ENCODE peak calls at places on chromosomes 6 and 20, in eight cellular contexts. C, K, Q, S, F, H, Y and P are unnamed samples.

GRCh38 chr6:125790403-125791150 is at the start of gene NCOA7:
- DNase-seq in Q (peak; percentile 86), H (peak; percentile 76), K (peak; percentile 83), C (peak; percentile 43), Y (peak; percentile 83), F (no peak), S (peak; percentile 88), P (peak; percentile 82)

GRCh38 chr6:27830212-27830664 is 82.0 kb downstream of the OR2B2 start:
- DNase-seq in H (no peak), F (no peak), Q (no peak), C (no peak), K (no peak), S (no peak), Y (no peak), P (no peak)

GRCh38 chr6:110816110-110816409 is 791 bp upstream of the CDK19 start:
- DNase-seq in S (no peak), H (no peak), F (no peak), C (no peak), K (no peak), Q (no peak), Y (no peak), P (no peak)

GRCh38 chr6:3419624-3420272 is 37.1 kb downstream of the SLC22A23 start:
- DNase-seq in S (no peak), F (no peak), C (peak; percentile 65), K (no peak), H (no peak), Q (no peak), Y (no peak), P (no peak)

GRCh38 chr6:119856136-119856535 is 506.6 kb upstream of the MAN1A1 start:
- DNase-seq in F (no peak), Y (no peak), H (no peak), S (no peak), Q (no peak), K (no peak), C (no peak), P (no peak)

GRCh38 chr6:169724554-169725269 is 412 bp upstream of the PHF10 start:
- DNase-seq in Y (peak; percentile 86), F (no peak), S (peak; percentile 77), K (peak; percentile 53), Q (peak; percentile 34), H (peak; percentile 87), C (no peak), P (peak; percentile 88)

GRCh38 chr6:153537422-153537821 is 406.3 kb upstream of the RGS17 start:
- DNase-seq in C (no peak), Y (no peak), H (no peak), F (no peak), Q (no peak), K (no peak), S (no peak), P (no peak)

GRCh38 chr6:3920321-3920720 is 71.1 kb downstream of the FAM50B start:
- DNase-seq in F (no peak), Q (no peak), S (no peak), Y (no peak), C (no peak), H (no peak), K (no peak), P (no peak)

GRCh38 chr20:46638367-46639274 is 12.6 kb downstream of the SLC13A3 start:
- DNase-seq in K (no peak), Y (no peak), S (no peak), H (no peak), Q (no peak), C (no peak), F (no peak), P (peak; percentile 65)

GRCh38 chr6:72857791-72858190 is 235.9 kb downstream of the KCNQ5 start:
- DNase-seq in H (no peak), Q (no peak), F (no peak), S (no peak), Y (no peak), K (no peak), C (peak; percentile 56), P (no peak)

GRCh38 chr20:5065489-5066383 is 54.0 kb downstream of the PCNA start:
- DNase-seq in Y (no peak), Q (peak; percentile 16), C (peak; percentile 98), F (peak; percentile 59), S (no peak), K (peak; percentile 36), H (no peak), P (no peak)
- TF ChIP-seq CTCF in Y (no peak), Q (no peak), C (no peak), F (no peak), S (no peak), K (no peak), H (no peak), P (no peak)

GRCh38 chr20:15702161-15702560 is 871.1 kb downstream of the KIF16B start:
- DNase-seq in Y (no peak), Q (no peak), F (peak; percentile 73), H (no peak), S (no peak), K (no peak), C (peak; percentile 10), P (no peak)

GRCh38 chr20:15703171-15703911 is 869.9 kb downstream of the KIF16B start:
- DNase-seq in Q (no peak), C (peak; percentile 63), F (peak; percentile 34), Y (no peak), K (no peak), S (no peak), H (no peak), P (no peak)

GRCh38 chr20:15700147-15700765 is 873.0 kb downstream of the KIF16B start:
- DNase-seq in F (no peak), K (no peak), Q (no peak), C (no peak), S (no peak), H (no peak), Y (no peak), P (no peak)

GRCh38 chr20:15699431-15700146 is 873.7 kb downstream of the KIF16B start:
- DNase-seq in K (no peak), C (no peak), Y (no peak), H (no peak), S (no peak), Q (no peak), F (no peak), P (no peak)
- TF ChIP-seq CTCF in K (no peak), C (no peak), Y (no peak), H (no peak), S (no peak), Q (no peak), F (no peak), P (peak; percentile 31)

DNA sequence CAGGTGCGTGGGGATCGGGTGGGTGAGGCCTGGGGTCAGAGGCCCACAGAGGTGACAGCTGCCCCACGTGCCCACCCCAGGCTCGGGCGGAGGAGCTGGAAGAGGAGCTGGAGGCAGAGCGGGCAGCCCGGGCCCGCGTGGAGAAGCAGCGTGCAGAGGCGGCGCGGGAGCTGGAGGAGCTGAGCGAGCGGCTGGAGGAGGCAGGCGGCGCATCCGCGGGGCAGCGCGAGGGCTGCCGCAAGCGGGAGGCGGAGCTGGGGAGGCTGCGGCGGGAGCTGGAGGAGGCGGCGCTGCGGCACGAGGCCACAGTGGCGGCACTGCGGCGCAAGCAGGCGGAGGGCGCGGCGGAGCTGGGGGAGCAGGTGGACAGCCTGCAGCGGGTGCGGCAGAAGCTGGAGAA is 41.5 kb downstream of the MYH7B start:
- DNase-seq in F (no peak), K (no peak), C (no peak), Y (no peak), S (peak; percentile 84), H (no peak), Q (no peak), P (no peak)
- TF ChIP-seq CTCF in F (no peak), K (no peak), C (no peak), Y (no peak), S (no peak), H (no peak), Q (no peak), P (no peak)

DNA sequence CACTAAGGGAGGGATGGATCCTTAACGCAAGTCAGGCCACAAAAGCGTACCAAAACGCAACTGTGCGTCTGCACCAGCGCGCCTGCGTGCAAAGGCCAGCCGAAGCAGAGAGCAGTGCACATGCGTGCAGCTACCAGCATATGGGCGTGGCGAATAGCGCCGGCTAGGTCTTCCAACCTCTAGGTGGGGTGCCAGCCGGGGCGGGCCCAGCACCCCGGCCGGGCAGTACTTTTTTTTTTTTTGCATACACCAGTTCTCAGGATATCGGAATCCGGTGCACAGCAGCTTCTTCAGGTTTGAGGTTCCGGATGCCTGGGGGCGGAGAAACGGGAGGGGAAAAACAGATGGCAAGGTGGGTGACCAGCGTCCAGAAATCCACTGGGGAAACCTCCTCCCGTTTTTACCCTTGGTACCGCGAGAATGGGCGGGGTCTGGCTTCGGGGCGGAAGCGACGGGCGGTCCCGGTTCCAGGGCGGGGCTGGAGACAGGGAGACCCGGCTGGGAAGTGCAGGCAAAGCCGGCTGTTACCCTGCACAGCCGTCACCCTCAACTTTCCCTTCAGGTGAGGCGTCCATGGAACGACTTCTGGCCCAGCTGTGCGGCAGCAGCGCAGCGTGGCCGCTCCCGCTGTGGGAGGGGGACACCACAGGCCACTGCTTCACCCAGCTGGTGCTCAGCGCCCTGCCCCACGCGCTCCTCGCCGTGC is at the start of gene ABCC10:
- DNase-seq in F (peak; percentile 86), Q (peak; percentile 96), S (peak; percentile 98), H (peak; percentile 94), Y (peak; percentile 96), K (peak; percentile 94), C (peak; percentile 92), P (peak; percentile 94)
- TF ChIP-seq CTCF in F (peak; percentile 46), Q (peak; percentile 48), S (peak; percentile 53), H (no peak), Y (peak; percentile 51), K (peak; percentile 63), C (peak; percentile 70), P (peak; percentile 68)

GRCh38 chr20:64145458-64146300 is 18.6 kb upstream of the MYT1 start:
- DNase-seq in F (no peak), Q (no peak), H (no peak), C (no peak), S (no peak), Y (no peak), K (no peak), P (no peak)
- TF ChIP-seq CTCF in F (no peak), Q (no peak), H (no peak), C (peak; percentile 61), S (no peak), Y (no peak), K (no peak), P (peak; percentile 46)

GRCh38 chr6:99349620-99350141 is at the start of gene FAXC:
- DNase-seq in C (no peak), Y (peak; percentile 43), H (peak; percentile 63), F (no peak), K (no peak), Q (no peak), S (no peak), P (peak; percentile 78)
- TF ChIP-seq CTCF in C (peak; percentile 31), Y (no peak), H (no peak), F (peak; percentile 30), K (no peak), Q (no peak), S (no peak), P (peak; percentile 58)